ENCODE peak calls at places on chromosomes 7 and 10, in eight cellular contexts. H is GM13977, W is substantia nigra, Z is type B pancreatic cell, K is NCI-H345, Y is lower lobe of right lung, M is NCI-H2029, A is NCI-H1417. I is an unnamed sample.

GRCh38 chr10:69716711-69717560 is 84.8 kb upstream of the COL13A1 start:
- DNase-seq in K (peak), A (peak), Y (peak), Z (no peak), H (peak), W (no peak), M (no peak), I (peak)

GRCh38 chr7:108012499-108013430 is 9.8 kb upstream of the LAMB1 start:
- DNase-seq in Y (no peak), A (no peak), K (no peak), W (no peak), Z (no peak), H (no peak), M (no peak), I (peak)

GRCh38 chr7:84497873-84498272 is 303.3 kb upstream of the SEMA3A start:
- DNase-seq in K (no peak), A (no peak), Y (no peak), W (no peak), H (no peak), Z (no peak), M (no peak), I (no peak)

GRCh38 chr10:114437456-114438292 is 33.4 kb upstream of the AFAP1L2 start:
- DNase-seq in M (no peak), Z (no peak), W (no peak), H (peak), K (no peak), A (no peak), Y (no peak), I (peak)

GRCh38 chr7:24889611-24890010 is 90.4 kb downstream of the OSBPL3 start:
- DNase-seq in H (no peak), K (no peak), M (no peak), A (no peak), Y (no peak), W (no peak), Z (no peak), I (no peak)

GRCh38 chr10:89369142-89370105 is 8.4 kb upstream of the IFIT1B start:
- DNase-seq in W (peak), Z (no peak), K (no peak), M (no peak), A (no peak), Y (no peak), H (peak), I (peak)

GRCh38 chr7:881441-882234 is 5.3 kb downstream of the GET4 start:
- DNase-seq in H (no peak), W (no peak), A (no peak), Y (no peak), M (peak), K (peak), Z (no peak), I (no peak)

GRCh38 chr7:94507962-94508361 is 1.6 kb upstream of the CASD1 start:
- DNase-seq in M (no peak), K (no peak), A (no peak), Z (no peak), H (no peak), W (no peak), Y (no peak), I (no peak)

GRCh38 chr10:11197266-11197712 is 179.6 kb downstream of the CELF2 start:
- DNase-seq in W (peak), A (peak), M (no peak), H (peak), K (no peak), Y (peak), Z (no peak), I (no peak)

I was measured in choroid plexus epithelial cell.